ENCODE peak calls at places on chromosome 18, in ten cellular contexts. One of them, this sample, is unnamed.

GRCh38 chr18:46297621-46298020 is 193.4 kb downstream of the HAUS1 start:
- DNase-seq in astrocyte: peak; percentile 27
- DNase-seq in RWPE1: no peak
- DNase-seq in tibial artery: no peak
- DNase-seq in endothelial cell: no peak
- DNase-seq in astrocyte of the spinal cord: peak; percentile 19
- DNase-seq in stomach: no peak
- DNase-seq in right lobe of liver: no peak
- DNase-seq in fibroblast of pulmonary artery: no peak
- DNase-seq in neural progenitor cell: no peak
- DNase-seq in this sample: no peak

GRCh38 chr18:65073060-65073550 is 677.7 kb upstream of the CDH7 start:
- DNase-seq in fibroblast of pulmonary artery: no peak
- DNase-seq in endothelial cell: no peak
- DNase-seq in astrocyte of the spinal cord: no peak
- DNase-seq in tibial artery: no peak
- DNase-seq in neural progenitor cell: no peak
- DNase-seq in astrocyte: no peak
- DNase-seq in right lobe of liver: no peak
- DNase-seq in RWPE1: no peak
- DNase-seq in stomach: no peak
- DNase-seq in this sample: no peak

GRCh38 chr18:55552498-55553189 is 35.3 kb downstream of the TCF4 start:
- DNase-seq in endothelial cell: no peak
- DNase-seq in astrocyte of the spinal cord: peak; percentile 86
- DNase-seq in right lobe of liver: no peak
- DNase-seq in fibroblast of pulmonary artery: peak; percentile 33
- DNase-seq in stomach: no peak
- DNase-seq in neural progenitor cell: no peak
- DNase-seq in tibial artery: no peak
- DNase-seq in astrocyte: peak; percentile 83
- DNase-seq in RWPE1: no peak
- DNase-seq in this sample: no peak

GRCh38 chr18:33761363-33761762 is 183.3 kb downstream of the ASXL3 start:
- DNase-seq in fibroblast of pulmonary artery: peak; percentile 37
- DNase-seq in right lobe of liver: no peak
- DNase-seq in astrocyte: no peak
- DNase-seq in tibial artery: no peak
- DNase-seq in neural progenitor cell: peak; percentile 15
- DNase-seq in endothelial cell: no peak
- DNase-seq in astrocyte of the spinal cord: peak; percentile 55
- DNase-seq in RWPE1: peak; percentile 2
- DNase-seq in stomach: peak; percentile 40
- DNase-seq in this sample: no peak

GRCh38 chr18:1446765-1447164 is 542.1 kb downstream of the ADCYAP1 start:
- DNase-seq in tibial artery: no peak
- DNase-seq in RWPE1: no peak
- DNase-seq in astrocyte: no peak
- DNase-seq in astrocyte of the spinal cord: no peak
- DNase-seq in neural progenitor cell: no peak
- DNase-seq in stomach: no peak
- DNase-seq in right lobe of liver: no peak
- DNase-seq in fibroblast of pulmonary artery: no peak
- DNase-seq in endothelial cell: no peak
- DNase-seq in this sample: no peak

GRCh38 chr18:1872274-1872673 is 699.0 kb downstream of the METTL4 start:
- DNase-seq in fibroblast of pulmonary artery: no peak
- DNase-seq in tibial artery: no peak
- DNase-seq in astrocyte: no peak
- DNase-seq in RWPE1: no peak
- DNase-seq in astrocyte of the spinal cord: no peak
- DNase-seq in stomach: no peak
- DNase-seq in neural progenitor cell: no peak
- DNase-seq in endothelial cell: no peak
- DNase-seq in right lobe of liver: no peak
- DNase-seq in this sample: no peak

GRCh38 chr18:1020731-1021344 is 116.2 kb downstream of the ADCYAP1 start:
- DNase-seq in endothelial cell: no peak
- DNase-seq in astrocyte: peak; percentile 84
- DNase-seq in right lobe of liver: no peak
- DNase-seq in astrocyte of the spinal cord: no peak
- DNase-seq in neural progenitor cell: no peak
- DNase-seq in RWPE1: no peak
- DNase-seq in fibroblast of pulmonary artery: no peak
- DNase-seq in stomach: no peak
- DNase-seq in tibial artery: no peak
- DNase-seq in this sample: no peak

GRCh38 chr18:26506012-26506411 is 42.3 kb downstream of the KCTD1 start:
- DNase-seq in neural progenitor cell: no peak
- DNase-seq in fibroblast of pulmonary artery: no peak
- DNase-seq in RWPE1: no peak
- DNase-seq in right lobe of liver: no peak
- DNase-seq in stomach: peak; percentile 29
- DNase-seq in astrocyte of the spinal cord: no peak
- DNase-seq in endothelial cell: no peak
- DNase-seq in astrocyte: no peak
- DNase-seq in tibial artery: no peak
- DNase-seq in this sample: no peak

GRCh38 chr18:63848159-63848558 is 39.3 kb upstream of the SERPINB2 start:
- DNase-seq in neural progenitor cell: peak; percentile 66
- DNase-seq in tibial artery: no peak
- DNase-seq in endothelial cell: peak; percentile 19
- DNase-seq in astrocyte of the spinal cord: peak; percentile 72
- DNase-seq in stomach: no peak
- DNase-seq in astrocyte: peak; percentile 36
- DNase-seq in fibroblast of pulmonary artery: peak; percentile 73
- DNase-seq in right lobe of liver: no peak
- DNase-seq in RWPE1: peak; percentile 36
- DNase-seq in this sample: no peak

GRCh38 chr18:63237486-63237885 is 82.1 kb downstream of the BCL2 start:
- DNase-seq in astrocyte: no peak
- DNase-seq in stomach: no peak
- DNase-seq in neural progenitor cell: no peak
- DNase-seq in tibial artery: no peak
- DNase-seq in endothelial cell: no peak
- DNase-seq in astrocyte of the spinal cord: no peak
- DNase-seq in fibroblast of pulmonary artery: peak; percentile 78
- DNase-seq in RWPE1: no peak
- DNase-seq in right lobe of liver: no peak
- DNase-seq in this sample: no peak

GRCh38 chr18:9737814-9738160 is 29.7 kb downstream of the RAB31 start:
- DNase-seq in tibial artery: no peak
- DNase-seq in astrocyte: no peak
- DNase-seq in RWPE1: no peak
- DNase-seq in endothelial cell: no peak
- DNase-seq in stomach: no peak
- DNase-seq in neural progenitor cell: no peak
- DNase-seq in right lobe of liver: peak; percentile 43
- DNase-seq in fibroblast of pulmonary artery: no peak
- DNase-seq in astrocyte of the spinal cord: peak; percentile 51
- DNase-seq in this sample: no peak

GRCh38 chr18:57052173-57052572 is 94.7 kb upstream of the BOD1L2 start:
- DNase-seq in astrocyte of the spinal cord: no peak
- DNase-seq in fibroblast of pulmonary artery: no peak
- DNase-seq in neural progenitor cell: no peak
- DNase-seq in tibial artery: no peak
- DNase-seq in astrocyte: no peak
- DNase-seq in right lobe of liver: no peak
- DNase-seq in endothelial cell: no peak
- DNase-seq in RWPE1: no peak
- DNase-seq in stomach: no peak
- DNase-seq in this sample: no peak

GRCh38 chr18:12333650-12334279 is 25.7 kb downstream of the TUBB6 start:
- DNase-seq in astrocyte: no peak
- DNase-seq in fibroblast of pulmonary artery: no peak
- DNase-seq in astrocyte of the spinal cord: no peak
- DNase-seq in tibial artery: no peak
- DNase-seq in neural progenitor cell: no peak
- DNase-seq in endothelial cell: no peak
- DNase-seq in RWPE1: no peak
- DNase-seq in right lobe of liver: no peak
- DNase-seq in stomach: no peak
- DNase-seq in this sample: no peak

GRCh38 chr18:79488311-79489047 is 92.7 kb downstream of the NFATC1 start:
- DNase-seq in stomach: no peak
- DNase-seq in RWPE1: no peak
- DNase-seq in tibial artery: peak; percentile 54
- DNase-seq in astrocyte of the spinal cord: no peak
- DNase-seq in fibroblast of pulmonary artery: no peak
- DNase-seq in right lobe of liver: peak; percentile 33
- DNase-seq in endothelial cell: no peak
- DNase-seq in neural progenitor cell: no peak
- DNase-seq in astrocyte: no peak
- DNase-seq in this sample: peak; percentile 30

GRCh38 chr18:34514238-34514637 is 195.9 kb upstream of the DTNA start:
- DNase-seq in right lobe of liver: no peak
- DNase-seq in neural progenitor cell: no peak
- DNase-seq in stomach: no peak
- DNase-seq in endothelial cell: no peak
- DNase-seq in astrocyte of the spinal cord: peak; percentile 23
- DNase-seq in RWPE1: no peak
- DNase-seq in tibial artery: no peak
- DNase-seq in astrocyte: peak; percentile 24
- DNase-seq in fibroblast of pulmonary artery: no peak
- DNase-seq in this sample: no peak

GRCh38 chr18:74268933-74269620 is 22.7 kb downstream of the CYB5A start:
- DNase-seq in right lobe of liver: no peak
- DNase-seq in RWPE1: no peak
- DNase-seq in stomach: no peak
- DNase-seq in astrocyte of the spinal cord: no peak
- DNase-seq in tibial artery: no peak
- DNase-seq in fibroblast of pulmonary artery: peak; percentile 48
- DNase-seq in neural progenitor cell: no peak
- DNase-seq in endothelial cell: no peak
- DNase-seq in astrocyte: no peak
- DNase-seq in this sample: no peak

GRCh38 chr18:58051765-58052460 is 7.9 kb downstream of the NEDD4L start:
- DNase-seq in astrocyte of the spinal cord: peak; percentile 32
- DNase-seq in tibial artery: no peak
- DNase-seq in RWPE1: peak; percentile 20
- DNase-seq in endothelial cell: no peak
- DNase-seq in fibroblast of pulmonary artery: peak; percentile 50
- DNase-seq in astrocyte: no peak
- DNase-seq in stomach: no peak
- DNase-seq in right lobe of liver: no peak
- DNase-seq in neural progenitor cell: no peak
- DNase-seq in this sample: no peak

GRCh38 chr18:78788161-78788560 is 191.5 kb upstream of the SALL3 start:
- DNase-seq in tibial artery: peak; percentile 62
- DNase-seq in fibroblast of pulmonary artery: no peak
- DNase-seq in stomach: no peak
- DNase-seq in astrocyte: no peak
- DNase-seq in endothelial cell: no peak
- DNase-seq in astrocyte of the spinal cord: no peak
- DNase-seq in RWPE1: no peak
- DNase-seq in neural progenitor cell: no peak
- DNase-seq in right lobe of liver: no peak
- DNase-seq in this sample: no peak

GRCh38 chr18:2134364-2134763 is 436.9 kb downstream of the METTL4 start:
- DNase-seq in neural progenitor cell: no peak
- DNase-seq in astrocyte of the spinal cord: no peak
- DNase-seq in right lobe of liver: no peak
- DNase-seq in astrocyte: no peak
- DNase-seq in tibial artery: no peak
- DNase-seq in stomach: no peak
- DNase-seq in endothelial cell: no peak
- DNase-seq in fibroblast of pulmonary artery: no peak
- DNase-seq in RWPE1: no peak
- DNase-seq in this sample: no peak

GRCh38 chr18:9109523-9109922 is 7.0 kb downstream of the NDUFV2 start:
- DNase-seq in endothelial cell: no peak
- DNase-seq in tibial artery: no peak
- DNase-seq in astrocyte: peak; percentile 63
- DNase-seq in stomach: no peak
- DNase-seq in neural progenitor cell: no peak
- DNase-seq in fibroblast of pulmonary artery: peak; percentile 37
- DNase-seq in right lobe of liver: no peak
- DNase-seq in RWPE1: no peak
- DNase-seq in astrocyte of the spinal cord: peak; percentile 56
- DNase-seq in this sample: no peak

GRCh38 chr18:13530879-13531387 is 195.4 kb downstream of the FAM210A start:
- DNase-seq in stomach: peak; percentile 51
- DNase-seq in fibroblast of pulmonary artery: peak; percentile 55
- DNase-seq in astrocyte of the spinal cord: peak; percentile 64
- DNase-seq in right lobe of liver: peak; percentile 61
- DNase-seq in endothelial cell: peak; percentile 48
- DNase-seq in neural progenitor cell: peak; percentile 52
- DNase-seq in tibial artery: peak; percentile 90
- DNase-seq in RWPE1: peak; percentile 10
- DNase-seq in astrocyte: peak; percentile 53
- DNase-seq in this sample: no peak
- TF ChIP-seq CTCF in stomach: no peak
- TF ChIP-seq CTCF in fibroblast of pulmonary artery: peak; percentile 44
- TF ChIP-seq CTCF in astrocyte of the spinal cord: peak; percentile 80
- TF ChIP-seq CTCF in right lobe of liver: peak; percentile 54
- TF ChIP-seq CTCF in endothelial cell: no peak
- TF ChIP-seq CTCF in neural progenitor cell: peak; percentile 61
- TF ChIP-seq CTCF in tibial artery: peak; percentile 73
- TF ChIP-seq CTCF in RWPE1: peak; percentile 41
- TF ChIP-seq CTCF in astrocyte: peak; percentile 28
- TF ChIP-seq CTCF in this sample: peak; percentile 15

GRCh38 chr18:76349067-76349715 is 145.9 kb downstream of the ZNF516 start:
- DNase-seq in fibroblast of pulmonary artery: peak; percentile 79
- DNase-seq in astrocyte: peak; percentile 36
- DNase-seq in astrocyte of the spinal cord: peak; percentile 76
- DNase-seq in neural progenitor cell: peak; percentile 87
- DNase-seq in stomach: peak; percentile 75
- DNase-seq in RWPE1: peak; percentile 53
- DNase-seq in endothelial cell: peak; percentile 74
- DNase-seq in right lobe of liver: peak; percentile 73
- DNase-seq in tibial artery: no peak
- DNase-seq in this sample: peak; percentile 61
- TF ChIP-seq CTCF in fibroblast of pulmonary artery: peak; percentile 92
- TF ChIP-seq CTCF in astrocyte: peak; percentile 91
- TF ChIP-seq CTCF in astrocyte of the spinal cord: peak; percentile 92
- TF ChIP-seq CTCF in neural progenitor cell: peak; percentile 94
- TF ChIP-seq CTCF in stomach: no peak
- TF ChIP-seq CTCF in RWPE1: peak; percentile 94
- TF ChIP-seq CTCF in endothelial cell: peak; percentile 91
- TF ChIP-seq CTCF in right lobe of liver: peak; percentile 82
- TF ChIP-seq CTCF in tibial artery: peak; percentile 87
- TF ChIP-seq CTCF in this sample: peak; percentile 86

GRCh38 chr18:50398947-50399346 is 24.1 kb downstream of the SKA1 start:
- DNase-seq in astrocyte of the spinal cord: no peak
- DNase-seq in right lobe of liver: no peak
- DNase-seq in tibial artery: no peak
- DNase-seq in neural progenitor cell: no peak
- DNase-seq in astrocyte: no peak
- DNase-seq in fibroblast of pulmonary artery: no peak
- DNase-seq in RWPE1: no peak
- DNase-seq in endothelial cell: no peak
- DNase-seq in stomach: no peak
- DNase-seq in this sample: no peak
- TF ChIP-seq CTCF in astrocyte of the spinal cord: no peak
- TF ChIP-seq CTCF in right lobe of liver: no peak
- TF ChIP-seq CTCF in tibial artery: no peak
- TF ChIP-seq CTCF in neural progenitor cell: no peak
- TF ChIP-seq CTCF in astrocyte: no peak
- TF ChIP-seq CTCF in fibroblast of pulmonary artery: no peak
- TF ChIP-seq CTCF in RWPE1: no peak
- TF ChIP-seq CTCF in endothelial cell: no peak
- TF ChIP-seq CTCF in stomach: no peak
- TF ChIP-seq CTCF in this sample: no peak

GRCh38 chr18:47997338-47997780 is 66.9 kb upstream of the SMAD2 start:
- DNase-seq in stomach: no peak
- DNase-seq in endothelial cell: no peak
- DNase-seq in astrocyte of the spinal cord: no peak
- DNase-seq in neural progenitor cell: peak; percentile 77
- DNase-seq in RWPE1: no peak
- DNase-seq in tibial artery: no peak
- DNase-seq in fibroblast of pulmonary artery: peak; percentile 9
- DNase-seq in right lobe of liver: no peak
- DNase-seq in astrocyte: no peak
- DNase-seq in this sample: no peak
- TF ChIP-seq CTCF in stomach: no peak
- TF ChIP-seq CTCF in endothelial cell: peak; percentile 81
- TF ChIP-seq CTCF in astrocyte of the spinal cord: peak; percentile 40
- TF ChIP-seq CTCF in neural progenitor cell: peak; percentile 93
- TF ChIP-seq CTCF in RWPE1: peak; percentile 48
- TF ChIP-seq CTCF in tibial artery: no peak
- TF ChIP-seq CTCF in fibroblast of pulmonary artery: peak; percentile 49
- TF ChIP-seq CTCF in right lobe of liver: peak; percentile 13
- TF ChIP-seq CTCF in astrocyte: peak; percentile 31
- TF ChIP-seq CTCF in this sample: peak; percentile 50

This sample was measured in CD14-positive monocyte.